ENCODE peak calls at places on chromosomes 5 and 9, in six cellular contexts. One of them, this sample, is unnamed.

GRCh38 chr9:21251162-21251561 is 11.4 kb upstream of the IFNA14 start:
- DNase-seq in PC-9: no peak
- DNase-seq in HFF-Myc: no peak
- DNase-seq in stimulated activated CD8-positive, alpha-beta memory T cell treated with anti-CD3 and anti-CD28 coated beads, Interleukin-2, amount 100 ng/mL, for 1 hour: no peak
- DNase-seq in lower lobe of right lung: no peak
- DNase-seq in GM04504: no peak
- DNase-seq in this sample: no peak

GRCh38 chr9:95305770-95306492 is 11.6 kb downstream of the FANCC start:
- DNase-seq in HFF-Myc: no peak
- DNase-seq in GM04504: no peak
- DNase-seq in PC-9: peak
- DNase-seq in lower lobe of right lung: no peak
- DNase-seq in stimulated activated CD8-positive, alpha-beta memory T cell treated with anti-CD3 and anti-CD28 coated beads, Interleukin-2, amount 100 ng/mL, for 1 hour: no peak
- DNase-seq in this sample: no peak

GRCh38 chr9:33765411-33765810 is 29.9 kb upstream of the PRSS3 start:
- DNase-seq in HFF-Myc: no peak
- DNase-seq in lower lobe of right lung: no peak
- DNase-seq in stimulated activated CD8-positive, alpha-beta memory T cell treated with anti-CD3 and anti-CD28 coated beads, Interleukin-2, amount 100 ng/mL, for 1 hour: no peak
- DNase-seq in PC-9: peak
- DNase-seq in GM04504: no peak
- DNase-seq in this sample: no peak

GRCh38 chr9:125646222-125647100 is 60.5 kb downstream of the MAPKAP1 start:
- DNase-seq in GM04504: no peak
- DNase-seq in PC-9: no peak
- DNase-seq in lower lobe of right lung: no peak
- DNase-seq in HFF-Myc: no peak
- DNase-seq in stimulated activated CD8-positive, alpha-beta memory T cell treated with anti-CD3 and anti-CD28 coated beads, Interleukin-2, amount 100 ng/mL, for 1 hour: no peak
- DNase-seq in this sample: no peak

GRCh38 chr9:69811329-69811989 is 9.2 kb upstream of the CFAP95 start:
- DNase-seq in lower lobe of right lung: no peak
- DNase-seq in stimulated activated CD8-positive, alpha-beta memory T cell treated with anti-CD3 and anti-CD28 coated beads, Interleukin-2, amount 100 ng/mL, for 1 hour: no peak
- DNase-seq in PC-9: no peak
- DNase-seq in HFF-Myc: no peak
- DNase-seq in GM04504: no peak
- DNase-seq in this sample: no peak

GRCh38 chr9:113650207-113651131 is 186.9 kb downstream of the RGS3 start:
- DNase-seq in stimulated activated CD8-positive, alpha-beta memory T cell treated with anti-CD3 and anti-CD28 coated beads, Interleukin-2, amount 100 ng/mL, for 1 hour: no peak
- DNase-seq in PC-9: peak
- DNase-seq in lower lobe of right lung: no peak
- DNase-seq in GM04504: no peak
- DNase-seq in HFF-Myc: no peak
- DNase-seq in this sample: no peak

GRCh38 chr5:2805080-2805479 is 53.6 kb upstream of the IRX2 start:
- DNase-seq in HFF-Myc: no peak
- DNase-seq in GM04504: no peak
- DNase-seq in stimulated activated CD8-positive, alpha-beta memory T cell treated with anti-CD3 and anti-CD28 coated beads, Interleukin-2, amount 100 ng/mL, for 1 hour: no peak
- DNase-seq in PC-9: no peak
- DNase-seq in lower lobe of right lung: peak
- DNase-seq in this sample: no peak

GRCh38 chr5:160083501-160083900 is 35.7 kb downstream of the PWWP2A start:
- DNase-seq in GM04504: no peak
- DNase-seq in HFF-Myc: no peak
- DNase-seq in PC-9: no peak
- DNase-seq in lower lobe of right lung: no peak
- DNase-seq in stimulated activated CD8-positive, alpha-beta memory T cell treated with anti-CD3 and anti-CD28 coated beads, Interleukin-2, amount 100 ng/mL, for 1 hour: no peak
- DNase-seq in this sample: no peak

GRCh38 chr5:52961238-52961637 is 27.9 kb upstream of the ITGA2 start:
- DNase-seq in lower lobe of right lung: no peak
- DNase-seq in PC-9: no peak
- DNase-seq in GM04504: peak
- DNase-seq in stimulated activated CD8-positive, alpha-beta memory T cell treated with anti-CD3 and anti-CD28 coated beads, Interleukin-2, amount 100 ng/mL, for 1 hour: no peak
- DNase-seq in HFF-Myc: no peak
- DNase-seq in this sample: no peak

GRCh38 chr5:177369050-177369912 is 11.6 kb downstream of the RGS14 start:
- DNase-seq in lower lobe of right lung: no peak
- DNase-seq in stimulated activated CD8-positive, alpha-beta memory T cell treated with anti-CD3 and anti-CD28 coated beads, Interleukin-2, amount 100 ng/mL, for 1 hour: no peak
- DNase-seq in HFF-Myc: no peak
- DNase-seq in PC-9: no peak
- DNase-seq in GM04504: no peak
- DNase-seq in this sample: no peak

GRCh38 chr5:99763021-99763814 is 772.0 kb upstream of the FAM174A start:
- DNase-seq in PC-9: no peak
- DNase-seq in GM04504: no peak
- DNase-seq in stimulated activated CD8-positive, alpha-beta memory T cell treated with anti-CD3 and anti-CD28 coated beads, Interleukin-2, amount 100 ng/mL, for 1 hour: no peak
- DNase-seq in lower lobe of right lung: peak
- DNase-seq in HFF-Myc: no peak
- DNase-seq in this sample: no peak

GRCh38 chr9:124290053-124290581 is 32.4 kb downstream of the NEK6 start:
- DNase-seq in lower lobe of right lung: no peak
- DNase-seq in PC-9: no peak
- DNase-seq in HFF-Myc: no peak
- DNase-seq in GM04504: no peak
- DNase-seq in stimulated activated CD8-positive, alpha-beta memory T cell treated with anti-CD3 and anti-CD28 coated beads, Interleukin-2, amount 100 ng/mL, for 1 hour: no peak
- DNase-seq in this sample: no peak

GRCh38 chr5:52915176-52915875 is 73.8 kb upstream of the ITGA2 start:
- DNase-seq in PC-9: peak
- DNase-seq in GM04504: peak
- DNase-seq in HFF-Myc: peak
- DNase-seq in stimulated activated CD8-positive, alpha-beta memory T cell treated with anti-CD3 and anti-CD28 coated beads, Interleukin-2, amount 100 ng/mL, for 1 hour: peak
- DNase-seq in lower lobe of right lung: no peak
- DNase-seq in this sample: peak

GRCh38 chr9:83429229-83429628 is 109.0 kb downstream of the FRMD3 start:
- DNase-seq in HFF-Myc: no peak
- DNase-seq in lower lobe of right lung: no peak
- DNase-seq in PC-9: no peak
- DNase-seq in stimulated activated CD8-positive, alpha-beta memory T cell treated with anti-CD3 and anti-CD28 coated beads, Interleukin-2, amount 100 ng/mL, for 1 hour: no peak
- DNase-seq in GM04504: no peak
- DNase-seq in this sample: no peak

GRCh38 chr9:131287366-131287765 is 2.2 kb upstream of the PLPP7 start:
- DNase-seq in GM04504: no peak
- DNase-seq in PC-9: no peak
- DNase-seq in stimulated activated CD8-positive, alpha-beta memory T cell treated with anti-CD3 and anti-CD28 coated beads, Interleukin-2, amount 100 ng/mL, for 1 hour: no peak
- DNase-seq in HFF-Myc: no peak
- DNase-seq in lower lobe of right lung: no peak
- DNase-seq in this sample: no peak

GRCh38 chr5:90878081-90878480 is 319.5 kb downstream of the ADGRV1 start:
- DNase-seq in stimulated activated CD8-positive, alpha-beta memory T cell treated with anti-CD3 and anti-CD28 coated beads, Interleukin-2, amount 100 ng/mL, for 1 hour: no peak
- DNase-seq in GM04504: no peak
- DNase-seq in lower lobe of right lung: peak
- DNase-seq in HFF-Myc: no peak
- DNase-seq in PC-9: no peak
- DNase-seq in this sample: no peak

GRCh38 chr5:15286659-15287058 is 213.3 kb upstream of the FBXL7 start:
- DNase-seq in stimulated activated CD8-positive, alpha-beta memory T cell treated with anti-CD3 and anti-CD28 coated beads, Interleukin-2, amount 100 ng/mL, for 1 hour: no peak
- DNase-seq in HFF-Myc: no peak
- DNase-seq in PC-9: no peak
- DNase-seq in lower lobe of right lung: no peak
- DNase-seq in GM04504: no peak
- DNase-seq in this sample: no peak

GRCh38 chr5:17021363-17021932 is 85.4 kb upstream of the MYO10 start:
- DNase-seq in stimulated activated CD8-positive, alpha-beta memory T cell treated with anti-CD3 and anti-CD28 coated beads, Interleukin-2, amount 100 ng/mL, for 1 hour: no peak
- DNase-seq in HFF-Myc: no peak
- DNase-seq in GM04504: no peak
- DNase-seq in lower lobe of right lung: no peak
- DNase-seq in PC-9: no peak
- DNase-seq in this sample: no peak

GRCh38 chr5:73230264-73231244 is 57.6 kb downstream of the TMEM174 start:
- DNase-seq in PC-9: no peak
- DNase-seq in stimulated activated CD8-positive, alpha-beta memory T cell treated with anti-CD3 and anti-CD28 coated beads, Interleukin-2, amount 100 ng/mL, for 1 hour: no peak
- DNase-seq in HFF-Myc: no peak
- DNase-seq in GM04504: no peak
- DNase-seq in lower lobe of right lung: no peak
- DNase-seq in this sample: no peak

GRCh38 chr5:81779125-81779934 is 28.4 kb upstream of the SSBP2 start:
- DNase-seq in stimulated activated CD8-positive, alpha-beta memory T cell treated with anti-CD3 and anti-CD28 coated beads, Interleukin-2, amount 100 ng/mL, for 1 hour: peak
- DNase-seq in lower lobe of right lung: peak
- DNase-seq in HFF-Myc: no peak
- DNase-seq in PC-9: no peak
- DNase-seq in GM04504: no peak
- DNase-seq in this sample: peak

GRCh38 chr5:6713274-6714181 is at the start of gene TENT4A:
- DNase-seq in stimulated activated CD8-positive, alpha-beta memory T cell treated with anti-CD3 and anti-CD28 coated beads, Interleukin-2, amount 100 ng/mL, for 1 hour: peak
- DNase-seq in lower lobe of right lung: peak
- DNase-seq in PC-9: no peak
- DNase-seq in HFF-Myc: no peak
- DNase-seq in GM04504: no peak
- DNase-seq in this sample: no peak

GRCh38 chr5:137294604-137295003 is 204.5 kb downstream of the SPOCK1 start:
- DNase-seq in PC-9: no peak
- DNase-seq in HFF-Myc: no peak
- DNase-seq in GM04504: no peak
- DNase-seq in lower lobe of right lung: no peak
- DNase-seq in stimulated activated CD8-positive, alpha-beta memory T cell treated with anti-CD3 and anti-CD28 coated beads, Interleukin-2, amount 100 ng/mL, for 1 hour: no peak
- DNase-seq in this sample: no peak

GRCh38 chr9:108727580-108728056 is 128.2 kb downstream of the ACTL7B start:
- DNase-seq in GM04504: no peak
- DNase-seq in lower lobe of right lung: no peak
- DNase-seq in stimulated activated CD8-positive, alpha-beta memory T cell treated with anti-CD3 and anti-CD28 coated beads, Interleukin-2, amount 100 ng/mL, for 1 hour: no peak
- DNase-seq in HFF-Myc: no peak
- DNase-seq in PC-9: no peak
- DNase-seq in this sample: peak